ENCODE peak calls at places on chromosome 9, in nine cellular contexts. M, Q, F, T, D, U, B, V and H are unnamed samples.
A peak's percentile ranks its signal among the peaks of the same experiment; 100 is the strongest.

GRCh38 chr9:92971776-92972175 is 24.5 kb downstream of the FGD3 start:
- DNase-seq in M (no peak), Q (no peak), F (no peak), T (no peak), D (no peak), U (no peak), B (no peak), V (no peak), H (no peak)

GRCh38 chr9:116460026-116460425 is 227.1 kb upstream of the TRIM32 start:
- DNase-seq in M (no peak), Q (no peak), F (no peak), T (no peak), D (no peak), U (no peak), B (no peak), V (no peak), H (no peak)

GRCh38 chr9:82354260-82354659 is 365.7 kb downstream of the SPATA31D1 start:
- DNase-seq in M (peak; percentile 93), Q (no peak), F (peak; percentile 96), T (no peak), D (no peak), U (no peak), B (no peak), V (peak; percentile 87), H (no peak)

GRCh38 chr9:98425079-98425478 is 169.6 kb upstream of the TBC1D2 start:
- DNase-seq in M (no peak), Q (no peak), F (no peak), T (no peak), D (no peak), U (no peak), B (no peak), V (no peak), H (no peak)

GRCh38 chr9:20662156-20662555 is 21.9 kb upstream of the FOCAD start:
- DNase-seq in M (no peak), Q (no peak), F (no peak), T (peak; percentile 74), D (no peak), U (no peak), B (no peak), V (no peak), H (no peak)

GRCh38 chr9:128987800-128988199 is 40.3 kb downstream of the NUP188 start:
- DNase-seq in M (peak; percentile 80), Q (no peak), F (peak; percentile 83), T (no peak), D (no peak), U (no peak), B (no peak), V (peak; percentile 69), H (no peak)

GRCh38 chr9:113343732-113344231 is 3.7 kb upstream of the WDR31 start:
- DNase-seq in M (no peak), Q (peak; percentile 86), F (peak; percentile 15), T (no peak), D (peak; percentile 86), U (no peak), B (peak; percentile 92), V (peak; percentile 44), H (peak; percentile 82)

GRCh38 chr9:130352081-130352480 is 86.5 kb downstream of the HMCN2 start:
- DNase-seq in M (no peak), Q (no peak), F (no peak), T (no peak), D (peak; percentile 49), U (no peak), B (no peak), V (no peak), H (no peak)

GRCh38 chr9:71895122-71895521 is 15.9 kb downstream of the ABHD17B start:
- DNase-seq in M (peak; percentile 50), Q (no peak), F (peak; percentile 32), T (no peak), D (no peak), U (no peak), B (no peak), V (no peak), H (no peak)

GRCh38 chr9:129914051-129914450 is 78.8 kb downstream of the USP20 start:
- DNase-seq in M (no peak), Q (no peak), F (no peak), T (no peak), D (no peak), U (no peak), B (no peak), V (no peak), H (no peak)

GRCh38 chr9:87324613-87325194 is 173.0 kb upstream of the DAPK1 start:
- DNase-seq in M (peak; percentile 68), Q (no peak), F (peak; percentile 26), T (peak; percentile 70), D (no peak), U (peak; percentile 51), B (no peak), V (peak; percentile 32), H (no peak)

GRCh38 chr9:104997536-104997935 is 69.6 kb upstream of the ABCA1 start:
- DNase-seq in M (no peak), Q (no peak), F (no peak), T (no peak), D (no peak), U (no peak), B (no peak), V (no peak), H (no peak)

GRCh38 chr9:37121881-37122280 is 1.5 kb downstream of the ZCCHC7 start:
- DNase-seq in M (no peak), Q (no peak), F (no peak), T (no peak), D (no peak), U (no peak), B (no peak), V (no peak), H (no peak)

GRCh38 chr9:136109351-136110081 is 9.2 kb downstream of the TMEM250 start:
- DNase-seq in M (peak; percentile 87), Q (peak; percentile 98), F (peak; percentile 74), T (peak; percentile 88), D (peak; percentile 96), U (peak; percentile 76), B (peak; percentile 95), V (peak; percentile 71), H (peak; percentile 89)

GRCh38 chr9:136048560-136049411 is 46.3 kb downstream of the NACC2 start:
- DNase-seq in M (no peak), Q (peak; percentile 71), F (no peak), T (no peak), D (no peak), U (no peak), B (no peak), V (no peak), H (no peak)

GRCh38 chr9:108994695-108995094 is 18.6 kb downstream of the CTNNAL1 start:
- DNase-seq in M (peak; percentile 58), Q (no peak), F (peak; percentile 20), T (no peak), D (no peak), U (no peak), B (peak; percentile 78), V (peak; percentile 52), H (no peak)

GRCh38 chr9:109001275-109001676 is 12.0 kb downstream of the CTNNAL1 start:
- DNase-seq in M (peak; percentile 93), Q (no peak), F (peak; percentile 94), T (no peak), D (no peak), U (no peak), B (no peak), V (peak; percentile 79), H (no peak)

GRCh38 chr9:108996653-108997052 is 16.6 kb downstream of the CTNNAL1 start:
- DNase-seq in M (no peak), Q (no peak), F (peak; percentile 2), T (no peak), D (no peak), U (no peak), B (no peak), V (no peak), H (no peak)

GRCh38 chr9:109002141-109002540 is 11.2 kb downstream of the CTNNAL1 start:
- DNase-seq in M (no peak), Q (no peak), F (no peak), T (no peak), D (no peak), U (no peak), B (no peak), V (no peak), H (no peak)

GRCh38 chr9:108997112-108997511 is 16.2 kb downstream of the CTNNAL1 start:
- DNase-seq in M (no peak), Q (no peak), F (no peak), T (no peak), D (no peak), U (no peak), B (no peak), V (no peak), H (no peak)
- H3K27ac ChIP-seq in M (no peak overlapping the region), Q (no peak overlapping the region), F (no peak overlapping the region), T (no peak overlapping the region), D (no peak overlapping the region), U (no peak overlapping the region), B (peak overlapping the region; percentile 24), V (no peak overlapping the region), H (no peak overlapping the region)

GRCh38 chr9:106921989-106922388 is 59.0 kb downstream of the ZNF462 start:
- DNase-seq in M (peak; percentile 73), Q (no peak), F (peak; percentile 57), T (no peak), D (no peak), U (no peak), B (no peak), V (no peak), H (no peak)
- H3K27ac ChIP-seq in M (peak overlapping the region; percentile 83), Q (peak overlapping the region; percentile 66), F (peak overlapping the region; percentile 61), T (no peak overlapping the region), D (peak overlapping the region; percentile 85), U (peak overlapping the region; percentile 49), B (peak overlapping the region; percentile 95), V (peak overlapping the region; percentile 67), H (no peak overlapping the region)

DNA sequence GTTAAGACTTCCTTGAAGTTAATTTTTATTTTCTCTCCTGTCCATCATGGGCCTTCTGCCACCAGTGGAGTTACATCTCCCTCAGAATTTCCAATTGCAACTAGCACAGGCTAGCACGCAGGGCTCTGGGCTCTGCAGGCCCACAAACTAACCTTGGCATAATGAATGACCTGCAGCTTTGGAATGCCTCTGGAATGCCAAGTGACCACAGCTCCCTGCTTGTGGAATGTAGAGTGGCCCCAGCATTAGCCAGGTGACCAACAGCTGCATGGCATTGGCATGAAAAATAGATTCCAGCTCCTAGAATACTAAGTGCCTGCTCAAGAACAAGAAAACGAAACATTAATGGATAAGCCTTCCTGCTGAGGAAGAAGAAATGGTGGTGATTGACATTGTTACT is 726.1 kb downstream of the BRINP1 start:
- DNase-seq in M (no peak), Q (peak; percentile 73), F (peak; percentile 68), T (peak; percentile 42), D (no peak), U (no peak), B (no peak), V (no peak), H (no peak)
- H3K27ac ChIP-seq in M (no peak overlapping the region), Q (peak overlapping the region; percentile 64), F (no peak overlapping the region), T (no peak overlapping the region), D (no peak overlapping the region), U (no peak overlapping the region), B (no peak overlapping the region), V (no peak overlapping the region), H (no peak overlapping the region)

DNA sequence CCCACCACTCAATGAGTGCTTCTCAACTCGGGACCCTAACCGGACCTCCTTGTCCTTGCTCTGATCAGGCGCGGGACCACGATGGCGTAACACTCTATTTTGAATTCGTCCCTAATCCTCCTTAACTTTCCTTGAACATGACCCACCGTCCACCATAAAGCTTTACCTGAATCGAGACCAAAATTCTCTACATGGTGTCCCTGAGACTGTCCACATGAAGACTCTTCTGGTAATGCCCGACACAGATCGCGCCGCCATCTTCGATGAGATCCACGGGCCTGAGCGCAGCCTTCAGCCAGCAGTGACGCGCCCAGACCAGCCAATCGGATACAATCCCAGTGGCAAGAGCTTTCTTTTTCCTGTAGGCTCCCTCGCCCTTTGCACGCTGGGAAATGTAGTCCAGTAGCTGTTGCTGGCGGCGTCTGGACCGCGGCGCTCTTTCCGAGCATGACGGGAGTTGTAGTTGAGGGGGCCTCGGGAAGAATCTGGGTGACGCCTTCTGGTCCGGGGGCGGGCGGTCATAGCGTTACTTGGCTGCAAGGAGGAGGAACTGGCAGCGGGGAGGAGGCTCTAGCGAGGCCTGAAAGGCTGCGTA is at the start of the genes MRPL50 and ZNF189:
- DNase-seq in M (peak; percentile 99), Q (peak; percentile 99), F (peak; percentile 99), T (peak; percentile 99), D (peak; percentile 98), U (peak; percentile 91), B (peak; percentile 99), V (peak; percentile 99), H (peak; percentile 99)
- H3K27ac ChIP-seq in M (peak within 1 kb of the TSS; percentile 83), Q (peak within 1 kb of the TSS; percentile 84), F (peak within 1 kb of the TSS; percentile 98), T (peak within 1 kb of the TSS; percentile 0), D (peak within 1 kb of the TSS; percentile 84), U (peak within 1 kb of the TSS; percentile 96), B (peak within 1 kb of the TSS; percentile 82), V (peak within 1 kb of the TSS; percentile 90), H (peak within 1 kb of the TSS; percentile 85)